ENCODE peak calls at places on chromosomes 16 and 17, in six cellular contexts. One of them, this sample, is unnamed.
A peak's percentile ranks its signal among the peaks of the same experiment; 100 is the strongest.

GRCh38 chr16:89113661-89114060 is 20.0 kb downstream of the ACSF3 start:
- ATAC-seq in heart right ventricle: no peak
- ATAC-seq in mucosa of descending colon: peak; percentile 8
- ATAC-seq in gastrocnemius medialis: no peak
- ATAC-seq in CD4-positive, alpha-beta T cell: no peak
- ATAC-seq in naive thymus-derived CD4-positive, alpha-beta T cell: no peak
- ATAC-seq in this sample: no peak

GRCh38 chr17:59381716-59382570 is 50.5 kb downstream of the YPEL2 start:
- ATAC-seq in mucosa of descending colon: peak; percentile 88
- ATAC-seq in CD4-positive, alpha-beta T cell: no peak
- ATAC-seq in heart right ventricle: peak; percentile 93
- ATAC-seq in naive thymus-derived CD4-positive, alpha-beta T cell: no peak
- ATAC-seq in gastrocnemius medialis: peak; percentile 33
- ATAC-seq in this sample: peak; percentile 26

GRCh38 chr16:89343501-89344291 is 126.2 kb downstream of the ZNF778 start:
- ATAC-seq in naive thymus-derived CD4-positive, alpha-beta T cell: no peak
- ATAC-seq in CD4-positive, alpha-beta T cell: no peak
- ATAC-seq in heart right ventricle: peak; percentile 20
- ATAC-seq in mucosa of descending colon: peak; percentile 74
- ATAC-seq in gastrocnemius medialis: peak; percentile 48
- ATAC-seq in this sample: no peak

GRCh38 chr16:1991588-1992474 is 2.1 kb downstream of the SYNGR3 start:
- ATAC-seq in mucosa of descending colon: peak; percentile 84
- ATAC-seq in CD4-positive, alpha-beta T cell: peak; percentile 86
- ATAC-seq in heart right ventricle: peak; percentile 90
- ATAC-seq in gastrocnemius medialis: peak; percentile 84
- ATAC-seq in naive thymus-derived CD4-positive, alpha-beta T cell: peak; percentile 95
- ATAC-seq in this sample: peak; percentile 81

GRCh38 chr17:36756695-36757094 is 155.3 kb downstream of the MRM1 start:
- ATAC-seq in CD4-positive, alpha-beta T cell: no peak
- ATAC-seq in naive thymus-derived CD4-positive, alpha-beta T cell: no peak
- ATAC-seq in mucosa of descending colon: no peak
- ATAC-seq in heart right ventricle: no peak
- ATAC-seq in gastrocnemius medialis: no peak
- ATAC-seq in this sample: no peak

GRCh38 chr16:30018731-30019158 is 4.3 kb upstream of the C16orf92 start:
- ATAC-seq in heart right ventricle: no peak
- ATAC-seq in gastrocnemius medialis: no peak
- ATAC-seq in CD4-positive, alpha-beta T cell: no peak
- ATAC-seq in mucosa of descending colon: no peak
- ATAC-seq in naive thymus-derived CD4-positive, alpha-beta T cell: no peak
- ATAC-seq in this sample: no peak

GRCh38 chr17:36900130-36900590 is 37.1 kb upstream of the LHX1 start:
- ATAC-seq in heart right ventricle: no peak
- ATAC-seq in mucosa of descending colon: no peak
- ATAC-seq in CD4-positive, alpha-beta T cell: no peak
- ATAC-seq in naive thymus-derived CD4-positive, alpha-beta T cell: no peak
- ATAC-seq in gastrocnemius medialis: no peak
- ATAC-seq in this sample: no peak

GRCh38 chr16:21274172-21274726 is 3.8 kb downstream of the CRYM start:
- ATAC-seq in gastrocnemius medialis: no peak
- ATAC-seq in naive thymus-derived CD4-positive, alpha-beta T cell: no peak
- ATAC-seq in mucosa of descending colon: no peak
- ATAC-seq in heart right ventricle: no peak
- ATAC-seq in CD4-positive, alpha-beta T cell: no peak
- ATAC-seq in this sample: no peak

GRCh38 chr16:46918400-46918799 is 34.2 kb downstream of the GPT2 start:
- ATAC-seq in gastrocnemius medialis: no peak
- ATAC-seq in heart right ventricle: no peak
- ATAC-seq in CD4-positive, alpha-beta T cell: no peak
- ATAC-seq in naive thymus-derived CD4-positive, alpha-beta T cell: no peak
- ATAC-seq in mucosa of descending colon: no peak
- ATAC-seq in this sample: no peak

GRCh38 chr16:29809031-29809747 is 2.8 kb upstream of the PRRT2 start:
- ATAC-seq in heart right ventricle: no peak
- ATAC-seq in CD4-positive, alpha-beta T cell: no peak
- ATAC-seq in gastrocnemius medialis: no peak
- ATAC-seq in mucosa of descending colon: no peak
- ATAC-seq in naive thymus-derived CD4-positive, alpha-beta T cell: no peak
- ATAC-seq in this sample: no peak

GRCh38 chr16:27650073-27650701 is 100.2 kb downstream of the KATNIP start:
- ATAC-seq in gastrocnemius medialis: no peak
- ATAC-seq in CD4-positive, alpha-beta T cell: no peak
- ATAC-seq in mucosa of descending colon: peak; percentile 88
- ATAC-seq in naive thymus-derived CD4-positive, alpha-beta T cell: no peak
- ATAC-seq in heart right ventricle: peak; percentile 73
- ATAC-seq in this sample: no peak

GRCh38 chr17:31571124-31571892 is 179.8 kb downstream of the RAB11FIP4 start:
- ATAC-seq in mucosa of descending colon: peak; percentile 38
- ATAC-seq in gastrocnemius medialis: peak; percentile 77
- ATAC-seq in naive thymus-derived CD4-positive, alpha-beta T cell: no peak
- ATAC-seq in CD4-positive, alpha-beta T cell: no peak
- ATAC-seq in heart right ventricle: peak; percentile 92
- ATAC-seq in this sample: peak; percentile 89

GRCh38 chr17:35534694-35535093 is 2.8 kb downstream of the SLFN12L start:
- ATAC-seq in gastrocnemius medialis: no peak
- ATAC-seq in naive thymus-derived CD4-positive, alpha-beta T cell: no peak
- ATAC-seq in CD4-positive, alpha-beta T cell: no peak
- ATAC-seq in mucosa of descending colon: no peak
- ATAC-seq in heart right ventricle: no peak
- ATAC-seq in this sample: no peak

GRCh38 chr17:82320956-82321927 is 3.8 kb upstream of the CD7 start:
- ATAC-seq in mucosa of descending colon: peak; percentile 28
- ATAC-seq in naive thymus-derived CD4-positive, alpha-beta T cell: peak; percentile 69
- ATAC-seq in heart right ventricle: peak; percentile 50
- ATAC-seq in gastrocnemius medialis: peak; percentile 69
- ATAC-seq in CD4-positive, alpha-beta T cell: peak; percentile 50
- ATAC-seq in this sample: peak; percentile 51

GRCh38 chr16:74438492-74438979 is 17.3 kb upstream of the CLEC18B start:
- ATAC-seq in CD4-positive, alpha-beta T cell: peak; percentile 56
- ATAC-seq in mucosa of descending colon: peak; percentile 33
- ATAC-seq in heart right ventricle: peak; percentile 19
- ATAC-seq in gastrocnemius medialis: no peak
- ATAC-seq in naive thymus-derived CD4-positive, alpha-beta T cell: peak; percentile 63
- ATAC-seq in this sample: no peak

GRCh38 chr17:79796570-79797491 is at the start of gene CBX8:
- ATAC-seq in naive thymus-derived CD4-positive, alpha-beta T cell: peak; percentile 95
- ATAC-seq in heart right ventricle: peak; percentile 97
- ATAC-seq in gastrocnemius medialis: peak; percentile 96
- ATAC-seq in CD4-positive, alpha-beta T cell: peak; percentile 80
- ATAC-seq in mucosa of descending colon: peak; percentile 91
- ATAC-seq in this sample: peak; percentile 95

This sample was measured in gastroesophageal sphincter.